ENCODE peak calls at places on chromosomes 12 and 14, in four cellular contexts. M, G, F and R are unnamed samples.

GRCh38 chr12:2586159-2587035 is 208.4 kb upstream of the FKBP4 start:
- DNase-seq in M (no peak), G (no peak), F (peak; percentile 44), R (no peak)

GRCh38 chr14:39107624-39108023 is 4.6 kb upstream of the SEC23A start:
- DNase-seq in M (peak; percentile 63), G (no peak), F (peak; percentile 71), R (peak; percentile 56)

GRCh38 chr14:89422181-89422951 is 5.3 kb upstream of the FOXN3 start:
- DNase-seq in M (no peak), G (no peak), F (no peak), R (no peak)

GRCh38 chr14:91144425-91145145 is 30.7 kb downstream of the DGLUCY start:
- DNase-seq in M (peak; percentile 79), G (no peak), F (no peak), R (peak; percentile 75)

GRCh38 chr14:22986508-22987054 is 4.2 kb upstream of the AJUBA start:
- DNase-seq in M (peak; percentile 88), G (peak; percentile 87), F (peak; percentile 94), R (peak; percentile 83)

GRCh38 chr14:76761849-76762616 is 765 bp downstream of the VASH1 start:
- DNase-seq in M (no peak), G (no peak), F (no peak), R (no peak)

GRCh38 chr14:103066399-103066798 is 9.1 kb upstream of the CDC42BPB start:
- DNase-seq in M (no peak), G (no peak), F (no peak), R (no peak)

GRCh38 chr12:19048943-19049342 is 80.6 kb upstream of the PLEKHA5 start:
- DNase-seq in M (no peak), G (no peak), F (no peak), R (peak; percentile 19)

GRCh38 chr12:100128509-100128908 is 14.2 kb downstream of the BLTP3B start:
- DNase-seq in M (peak; percentile 72), G (no peak), F (peak; percentile 82), R (peak; percentile 70)

GRCh38 chr12:93839076-93839475 is 161.9 kb downstream of the CRADD start:
- DNase-seq in M (no peak), G (no peak), F (no peak), R (no peak)

GRCh38 chr12:105257321-105257728 is 21.4 kb upstream of the APPL2 start:
- DNase-seq in M (peak; percentile 95), G (no peak), F (no peak), R (peak; percentile 97)

GRCh38 chr14:86055512-86055911 is 525.6 kb downstream of the FLRT2 start:
- DNase-seq in M (peak; percentile 28), G (no peak), F (peak; percentile 35), R (no peak)

GRCh38 chr14:105471823-105472495 is 2.7 kb upstream of the CRIP2 start:
- DNase-seq in M (no peak), G (no peak), F (no peak), R (no peak)

GRCh38 chr12:68222336-68222735 is 3.3 kb downstream of the IL26 start:
- DNase-seq in M (peak; percentile 53), G (no peak), F (peak; percentile 11), R (no peak)

GRCh38 chr14:81219821-81220487 is 805 bp downstream of the GTF2A1 start:
- DNase-seq in M (peak; percentile 16), G (peak; percentile 63), F (peak; percentile 28), R (peak; percentile 30)

GRCh38 chr12:31206038-31206670 is 119.8 kb downstream of the SINHCAF start:
- DNase-seq in M (peak; percentile 74), G (no peak), F (peak; percentile 75), R (peak; percentile 63)

GRCh38 chr12:109810954-109811623 is 22.1 kb downstream of the TRPV4 start:
- DNase-seq in M (no peak), G (no peak), F (no peak), R (no peak)

GRCh38 chr12:49527361-49528130 is 11.3 kb upstream of the KCNH3 start:
- DNase-seq in M (no peak), G (no peak), F (no peak), R (no peak)

GRCh38 chr12:31702047-31702446 is 26.8 kb downstream of the AMN1 start:
- DNase-seq in M (peak; percentile 46), G (no peak), F (peak; percentile 60), R (peak; percentile 17)

GRCh38 chr14:99253890-99254289 is 18.1 kb downstream of the BCL11B start:
- DNase-seq in M (no peak), G (no peak), F (no peak), R (no peak)

GRCh38 chr14:51302319-51303030 is 62.4 kb downstream of the TMX1 start:
- DNase-seq in M (peak; percentile 58), G (no peak), F (no peak), R (peak; percentile 55)

GRCh38 chr12:46717159-46717558 is 108.6 kb downstream of the SLC38A4 start:
- DNase-seq in M (no peak), G (no peak), F (no peak), R (no peak)

GRCh38 chr12:91523831-91524230 is 341.2 kb upstream of the DCN start:
- DNase-seq in M (no peak), G (no peak), F (peak; percentile 56), R (no peak)

GRCh38 chr12:98679611-98680005 is 34.5 kb downstream of the APAF1 start:
- DNase-seq in M (no peak), G (no peak), F (no peak), R (no peak)

GRCh38 chr14:71319646-71320045 is 412.4 kb downstream of the PCNX1 start:
- DNase-seq in M (peak; percentile 41), G (no peak), F (peak; percentile 26), R (peak; percentile 22)

GRCh38 chr12:88113871-88114270 is 28.0 kb downstream of the CEP290 start:
- DNase-seq in M (peak; percentile 19), G (no peak), F (no peak), R (peak; percentile 15)

GRCh38 chr14:98888281-98888680 is 383.7 kb downstream of the BCL11B start:
- DNase-seq in M (no peak), G (no peak), F (no peak), R (no peak)

GRCh38 chr12:55767156-55767555 is 24.2 kb downstream of the GDF11 start:
- DNase-seq in M (no peak), G (no peak), F (no peak), R (no peak)

GRCh38 chr12:53102883-53103807 is at the start of gene SOAT2:
- DNase-seq in M (no peak), G (no peak), F (no peak), R (no peak)

GRCh38 chr14:92665699-92666110 is 82.7 kb downstream of the LGMN start:
- DNase-seq in M (no peak), G (no peak), F (no peak), R (no peak)

DNA sequence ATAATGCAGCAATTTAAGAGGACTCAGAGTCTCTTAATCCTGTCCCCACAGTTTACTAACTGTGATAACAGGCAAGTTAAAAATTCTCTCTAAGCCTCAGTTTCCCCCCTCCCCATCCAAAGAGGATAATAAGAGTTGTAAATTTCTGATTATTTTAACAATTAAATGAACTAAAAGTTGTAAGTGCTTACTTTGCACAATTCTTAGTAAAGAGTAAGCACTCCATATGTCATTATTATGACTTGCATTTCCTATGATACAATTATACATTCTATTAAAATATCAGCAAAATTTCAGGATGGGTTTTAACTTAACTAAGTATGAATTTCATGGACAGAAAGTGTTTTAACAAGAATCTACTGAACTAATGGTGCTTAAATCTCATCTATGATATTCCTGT is 80.1 kb downstream of the NELL2 start:
- DNase-seq in M (no peak), G (no peak), F (no peak), R (no peak)
- H3K4me3 ChIP-seq in M (no peak overlapping the region), G (no peak overlapping the region), F (no peak overlapping the region), R (no peak overlapping the region)

GRCh38 chr12:5510251-5510805 is 78.4 kb downstream of the NTF3 start:
- DNase-seq in M (no peak), G (no peak), F (no peak), R (no peak)

GRCh38 chr12:5511256-5511643 is 79.3 kb downstream of the NTF3 start:
- DNase-seq in M (no peak), G (no peak), F (no peak), R (no peak)

GRCh38 chr12:5512585-5512970 is 80.7 kb downstream of the NTF3 start:
- DNase-seq in M (no peak), G (no peak), F (no peak), R (no peak)

GRCh38 chr12:5513406-5513805 is 81.5 kb downstream of the NTF3 start:
- DNase-seq in M (no peak), G (no peak), F (no peak), R (no peak)

DNA sequence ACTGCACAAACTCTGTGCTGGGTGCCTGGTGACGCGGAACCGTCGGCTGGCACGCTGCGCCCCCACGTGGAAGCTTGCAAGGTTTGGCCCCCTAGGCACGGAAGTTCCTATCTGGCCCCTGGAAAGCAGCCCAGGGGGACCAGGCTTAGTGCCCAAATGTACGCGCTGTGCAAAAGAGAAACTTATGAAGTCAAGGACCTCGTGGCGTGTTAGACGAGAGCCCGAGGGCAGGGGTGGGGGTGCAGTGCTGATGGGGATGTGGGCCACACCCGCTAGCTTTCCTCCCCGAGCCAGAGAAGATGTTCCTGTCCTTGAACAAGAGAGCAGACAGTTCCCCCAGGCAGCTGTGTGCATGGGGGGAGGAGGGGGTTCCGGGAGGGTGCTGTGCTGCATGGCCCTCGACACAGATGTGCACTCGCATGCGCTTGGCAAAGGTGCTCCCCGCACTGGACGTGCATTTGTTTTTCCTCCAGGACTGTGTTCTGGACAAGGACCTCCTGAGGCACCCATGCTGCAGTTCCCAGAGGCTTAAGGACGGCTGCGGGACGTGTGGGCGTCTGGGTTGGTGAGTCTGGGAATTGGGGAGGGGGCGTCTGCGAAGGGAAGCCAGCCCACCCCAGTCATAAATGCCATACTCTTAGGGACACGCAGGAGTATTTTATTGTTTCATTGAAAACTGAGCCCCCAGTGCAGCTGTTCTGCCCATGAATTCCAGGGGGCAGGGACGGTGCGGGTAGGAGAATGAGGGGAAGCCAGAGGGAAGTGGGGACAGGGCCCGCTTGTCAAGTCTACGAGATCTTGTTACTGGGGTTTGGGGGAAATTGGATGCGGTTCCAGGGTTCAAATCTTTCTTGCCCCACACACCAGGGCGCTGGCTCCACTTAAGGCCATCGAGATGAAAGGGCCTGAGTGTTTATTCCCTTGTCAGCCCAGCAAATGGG is 80.0 kb downstream of the NTF3 start:
- DNase-seq in M (no peak), G (peak; percentile 62), F (peak; percentile 72), R (peak; percentile 62)
- TF ChIP-seq CTCF in M (no peak), G (peak; percentile 63), F (peak; percentile 80), R (peak; percentile 68)

GRCh38 chr12:69329669-69330428 is 18.3 kb upstream of the LYZ start:
- DNase-seq in M (no peak), G (no peak), F (no peak), R (no peak)
- H3K4me3 ChIP-seq in M (no peak overlapping the region), G (peak overlapping the region; percentile 45), F (no peak overlapping the region), R (no peak overlapping the region)

GRCh38 chr12:3901116-3901515 is 27.9 kb upstream of the PARP11 start:
- DNase-seq in M (no peak), G (no peak), F (no peak), R (no peak)
- TF ChIP-seq CTCF in M (no peak), G (no peak), F (peak; percentile 76), R (no peak)

DNA sequence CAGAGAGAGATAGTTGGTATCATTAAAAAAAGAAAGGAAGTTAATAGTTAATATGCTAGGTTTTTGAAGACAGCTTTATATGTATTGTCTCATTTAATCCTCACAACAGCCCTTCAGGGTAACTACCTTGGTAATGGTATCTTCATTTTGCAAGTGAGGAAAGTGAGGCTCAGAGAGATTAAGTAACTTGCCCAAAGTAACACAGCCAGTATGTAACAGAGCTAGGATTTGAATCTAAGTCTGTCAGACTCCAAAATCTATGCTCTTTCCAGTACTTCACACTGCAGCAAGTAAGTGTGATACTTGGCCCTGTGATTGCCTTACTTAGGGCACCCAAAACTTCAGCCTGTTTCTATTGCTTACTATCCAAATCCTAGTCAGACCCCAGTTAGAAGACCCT is 7.0 kb downstream of the SRP54 start:
- DNase-seq in M (no peak), G (no peak), F (no peak), R (no peak)
- H3K4me3 ChIP-seq in M (no peak overlapping the region), G (no peak overlapping the region), F (no peak overlapping the region), R (no peak overlapping the region)